ENCODE peak calls at places on chromosomes 1 and 21, in eight cellular contexts. One of them, this sample, is unnamed.

GRCh38 chr1:156246762-156247459 is 945 bp downstream of the PAQR6 start:
- ATAC-seq in omental fat pad: no peak
- ATAC-seq in activated CD4-positive, alpha-beta T cell treated with anti-CD3 and anti-CD28 coated beads for 36 hours: no peak
- ATAC-seq in right cardiac atrium: peak
- ATAC-seq in left ventricle myocardium superior: peak
- ATAC-seq in naive thymus-derived CD8-positive, alpha-beta T cell: no peak
- ATAC-seq in CD8-positive, alpha-beta T cell: no peak
- ATAC-seq in CD4-positive, alpha-beta T cell: no peak
- ATAC-seq in this sample: peak

GRCh38 chr21:44853601-44854390 is 19.7 kb downstream of the PTTG1IP start:
- ATAC-seq in CD8-positive, alpha-beta T cell: no peak
- ATAC-seq in naive thymus-derived CD8-positive, alpha-beta T cell: no peak
- ATAC-seq in omental fat pad: no peak
- ATAC-seq in activated CD4-positive, alpha-beta T cell treated with anti-CD3 and anti-CD28 coated beads for 36 hours: no peak
- ATAC-seq in left ventricle myocardium superior: peak
- ATAC-seq in CD4-positive, alpha-beta T cell: no peak
- ATAC-seq in right cardiac atrium: peak
- ATAC-seq in this sample: no peak

GRCh38 chr1:179031855-179032513 is 6.3 kb downstream of the FAM20B start:
- ATAC-seq in right cardiac atrium: no peak
- ATAC-seq in CD4-positive, alpha-beta T cell: no peak
- ATAC-seq in CD8-positive, alpha-beta T cell: no peak
- ATAC-seq in activated CD4-positive, alpha-beta T cell treated with anti-CD3 and anti-CD28 coated beads for 36 hours: no peak
- ATAC-seq in left ventricle myocardium superior: no peak
- ATAC-seq in naive thymus-derived CD8-positive, alpha-beta T cell: no peak
- ATAC-seq in omental fat pad: no peak
- ATAC-seq in this sample: no peak

GRCh38 chr1:23751050-23751814 is 8.0 kb downstream of the ELOA start:
- ATAC-seq in naive thymus-derived CD8-positive, alpha-beta T cell: peak
- ATAC-seq in left ventricle myocardium superior: peak
- ATAC-seq in activated CD4-positive, alpha-beta T cell treated with anti-CD3 and anti-CD28 coated beads for 36 hours: peak
- ATAC-seq in CD4-positive, alpha-beta T cell: no peak
- ATAC-seq in omental fat pad: no peak
- ATAC-seq in CD8-positive, alpha-beta T cell: peak
- ATAC-seq in right cardiac atrium: peak
- ATAC-seq in this sample: no peak

GRCh38 chr1:215192306-215192705 is 109.8 kb downstream of the KCNK2 start:
- ATAC-seq in CD8-positive, alpha-beta T cell: no peak
- ATAC-seq in naive thymus-derived CD8-positive, alpha-beta T cell: no peak
- ATAC-seq in left ventricle myocardium superior: no peak
- ATAC-seq in CD4-positive, alpha-beta T cell: no peak
- ATAC-seq in omental fat pad: no peak
- ATAC-seq in right cardiac atrium: no peak
- ATAC-seq in activated CD4-positive, alpha-beta T cell treated with anti-CD3 and anti-CD28 coated beads for 36 hours: no peak
- ATAC-seq in this sample: no peak

GRCh38 chr1:17045140-17045539 is 8.7 kb downstream of the SDHB start:
- ATAC-seq in naive thymus-derived CD8-positive, alpha-beta T cell: no peak
- ATAC-seq in CD8-positive, alpha-beta T cell: no peak
- ATAC-seq in activated CD4-positive, alpha-beta T cell treated with anti-CD3 and anti-CD28 coated beads for 36 hours: no peak
- ATAC-seq in omental fat pad: peak
- ATAC-seq in right cardiac atrium: peak
- ATAC-seq in CD4-positive, alpha-beta T cell: no peak
- ATAC-seq in left ventricle myocardium superior: peak
- ATAC-seq in this sample: peak

GRCh38 chr1:46098043-46098712 is 34.3 kb downstream of the PIK3R3 start:
- ATAC-seq in omental fat pad: no peak
- ATAC-seq in CD8-positive, alpha-beta T cell: no peak
- ATAC-seq in activated CD4-positive, alpha-beta T cell treated with anti-CD3 and anti-CD28 coated beads for 36 hours: peak
- ATAC-seq in CD4-positive, alpha-beta T cell: no peak
- ATAC-seq in naive thymus-derived CD8-positive, alpha-beta T cell: no peak
- ATAC-seq in right cardiac atrium: no peak
- ATAC-seq in left ventricle myocardium superior: no peak
- ATAC-seq in this sample: no peak

GRCh38 chr1:64000021-64000420 is 203.4 kb upstream of the UBE2U start:
- ATAC-seq in left ventricle myocardium superior: no peak
- ATAC-seq in naive thymus-derived CD8-positive, alpha-beta T cell: no peak
- ATAC-seq in activated CD4-positive, alpha-beta T cell treated with anti-CD3 and anti-CD28 coated beads for 36 hours: no peak
- ATAC-seq in right cardiac atrium: no peak
- ATAC-seq in omental fat pad: no peak
- ATAC-seq in CD4-positive, alpha-beta T cell: no peak
- ATAC-seq in CD8-positive, alpha-beta T cell: no peak
- ATAC-seq in this sample: no peak

GRCh38 chr1:246418565-246419312 is 88.3 kb downstream of the SMYD3 start:
- ATAC-seq in right cardiac atrium: no peak
- ATAC-seq in CD8-positive, alpha-beta T cell: no peak
- ATAC-seq in CD4-positive, alpha-beta T cell: no peak
- ATAC-seq in naive thymus-derived CD8-positive, alpha-beta T cell: no peak
- ATAC-seq in activated CD4-positive, alpha-beta T cell treated with anti-CD3 and anti-CD28 coated beads for 36 hours: no peak
- ATAC-seq in omental fat pad: no peak
- ATAC-seq in left ventricle myocardium superior: no peak
- ATAC-seq in this sample: no peak

GRCh38 chr1:7334475-7335035 is 436.5 kb upstream of the VAMP3 start:
- ATAC-seq in activated CD4-positive, alpha-beta T cell treated with anti-CD3 and anti-CD28 coated beads for 36 hours: no peak
- ATAC-seq in CD8-positive, alpha-beta T cell: no peak
- ATAC-seq in right cardiac atrium: no peak
- ATAC-seq in omental fat pad: no peak
- ATAC-seq in left ventricle myocardium superior: peak
- ATAC-seq in CD4-positive, alpha-beta T cell: no peak
- ATAC-seq in naive thymus-derived CD8-positive, alpha-beta T cell: no peak
- ATAC-seq in this sample: no peak